ENCODE peak calls at places on chromosomes 3 and 15, in eight cellular contexts. One of them, this sample, is unnamed.

GRCh38 chr3:115624029-115624645 is 827 bp downstream of the GAP43 start:
- DNase-seq in keratinocyte: no peak
- DNase-seq in endothelial cell of umbilical vein: no peak
- DNase-seq in A549: no peak
- DNase-seq in stimulated activated CD4-positive, alpha-beta T cell treated with anti-CD3 and anti-CD28 coated beads, Interleukin-2, amount 100 ng/mL, for 48 hours: no peak
- DNase-seq in neural crest cell: no peak
- DNase-seq in NCI-H226: no peak
- DNase-seq in prostate gland: no peak
- DNase-seq in this sample: no peak

GRCh38 chr3:139378587-139378986 is 10.9 kb downstream of the COPB2 start:
- DNase-seq in keratinocyte: no peak
- DNase-seq in endothelial cell of umbilical vein: no peak
- DNase-seq in A549: no peak
- DNase-seq in stimulated activated CD4-positive, alpha-beta T cell treated with anti-CD3 and anti-CD28 coated beads, Interleukin-2, amount 100 ng/mL, for 48 hours: no peak
- DNase-seq in neural crest cell: no peak
- DNase-seq in NCI-H226: no peak
- DNase-seq in prostate gland: no peak
- DNase-seq in this sample: no peak

GRCh38 chr3:150062492-150062891 is 91.8 kb upstream of the PFN2 start:
- DNase-seq in keratinocyte: no peak
- DNase-seq in endothelial cell of umbilical vein: no peak
- DNase-seq in A549: no peak
- DNase-seq in stimulated activated CD4-positive, alpha-beta T cell treated with anti-CD3 and anti-CD28 coated beads, Interleukin-2, amount 100 ng/mL, for 48 hours: no peak
- DNase-seq in neural crest cell: no peak
- DNase-seq in NCI-H226: peak
- DNase-seq in prostate gland: no peak
- DNase-seq in this sample: peak

GRCh38 chr3:113263020-113263419 is 51.7 kb downstream of the BOC start:
- DNase-seq in keratinocyte: no peak
- DNase-seq in endothelial cell of umbilical vein: no peak
- DNase-seq in A549: no peak
- DNase-seq in stimulated activated CD4-positive, alpha-beta T cell treated with anti-CD3 and anti-CD28 coated beads, Interleukin-2, amount 100 ng/mL, for 48 hours: no peak
- DNase-seq in neural crest cell: no peak
- DNase-seq in NCI-H226: no peak
- DNase-seq in prostate gland: peak
- DNase-seq in this sample: no peak

GRCh38 chr15:88782465-88782864 is 20.8 kb upstream of the ACAN start:
- DNase-seq in keratinocyte: no peak
- DNase-seq in endothelial cell of umbilical vein: no peak
- DNase-seq in A549: no peak
- DNase-seq in stimulated activated CD4-positive, alpha-beta T cell treated with anti-CD3 and anti-CD28 coated beads, Interleukin-2, amount 100 ng/mL, for 48 hours: no peak
- DNase-seq in neural crest cell: no peak
- DNase-seq in NCI-H226: no peak
- DNase-seq in prostate gland: no peak
- DNase-seq in this sample: no peak

GRCh38 chr3:14564741-14565140 is 24.6 kb upstream of the GRIP2 start:
- DNase-seq in keratinocyte: no peak
- DNase-seq in endothelial cell of umbilical vein: no peak
- DNase-seq in A549: peak
- DNase-seq in stimulated activated CD4-positive, alpha-beta T cell treated with anti-CD3 and anti-CD28 coated beads, Interleukin-2, amount 100 ng/mL, for 48 hours: no peak
- DNase-seq in neural crest cell: no peak
- DNase-seq in NCI-H226: no peak
- DNase-seq in prostate gland: no peak
- DNase-seq in this sample: no peak

GRCh38 chr3:188223936-188224335 is 70.0 kb downstream of the LPP start:
- DNase-seq in keratinocyte: no peak
- DNase-seq in endothelial cell of umbilical vein: no peak
- DNase-seq in A549: no peak
- DNase-seq in stimulated activated CD4-positive, alpha-beta T cell treated with anti-CD3 and anti-CD28 coated beads, Interleukin-2, amount 100 ng/mL, for 48 hours: no peak
- DNase-seq in neural crest cell: no peak
- DNase-seq in NCI-H226: no peak
- DNase-seq in prostate gland: no peak
- DNase-seq in this sample: no peak

GRCh38 chr3:78242724-78243123 is 1202.8 kb downstream of the ROBO2 start:
- DNase-seq in keratinocyte: no peak
- DNase-seq in endothelial cell of umbilical vein: no peak
- DNase-seq in A549: no peak
- DNase-seq in stimulated activated CD4-positive, alpha-beta T cell treated with anti-CD3 and anti-CD28 coated beads, Interleukin-2, amount 100 ng/mL, for 48 hours: no peak
- DNase-seq in neural crest cell: no peak
- DNase-seq in NCI-H226: no peak
- DNase-seq in prostate gland: no peak
- DNase-seq in this sample: no peak

GRCh38 chr3:49997862-49998261 is 57.9 kb downstream of the RBM6 start:
- DNase-seq in keratinocyte: no peak
- DNase-seq in endothelial cell of umbilical vein: no peak
- DNase-seq in A549: no peak
- DNase-seq in stimulated activated CD4-positive, alpha-beta T cell treated with anti-CD3 and anti-CD28 coated beads, Interleukin-2, amount 100 ng/mL, for 48 hours: no peak
- DNase-seq in neural crest cell: no peak
- DNase-seq in NCI-H226: no peak
- DNase-seq in prostate gland: no peak
- DNase-seq in this sample: no peak

GRCh38 chr3:45599984-45600650 is 5.6 kb downstream of the LIMD1 start:
- DNase-seq in keratinocyte: no peak
- DNase-seq in endothelial cell of umbilical vein: no peak
- DNase-seq in A549: no peak
- DNase-seq in stimulated activated CD4-positive, alpha-beta T cell treated with anti-CD3 and anti-CD28 coated beads, Interleukin-2, amount 100 ng/mL, for 48 hours: no peak
- DNase-seq in neural crest cell: no peak
- DNase-seq in NCI-H226: no peak
- DNase-seq in prostate gland: peak
- DNase-seq in this sample: no peak

GRCh38 chr15:67746450-67746849 is 78.9 kb upstream of the SKOR1 start:
- DNase-seq in keratinocyte: no peak
- DNase-seq in endothelial cell of umbilical vein: no peak
- DNase-seq in A549: no peak
- DNase-seq in stimulated activated CD4-positive, alpha-beta T cell treated with anti-CD3 and anti-CD28 coated beads, Interleukin-2, amount 100 ng/mL, for 48 hours: no peak
- DNase-seq in neural crest cell: no peak
- DNase-seq in NCI-H226: no peak
- DNase-seq in prostate gland: peak
- DNase-seq in this sample: no peak

GRCh38 chr3:30440147-30440604 is 166.2 kb upstream of the TGFBR2 start:
- DNase-seq in keratinocyte: no peak
- DNase-seq in endothelial cell of umbilical vein: no peak
- DNase-seq in A549: peak
- DNase-seq in stimulated activated CD4-positive, alpha-beta T cell treated with anti-CD3 and anti-CD28 coated beads, Interleukin-2, amount 100 ng/mL, for 48 hours: no peak
- DNase-seq in neural crest cell: no peak
- DNase-seq in NCI-H226: peak
- DNase-seq in prostate gland: no peak
- DNase-seq in this sample: no peak

GRCh38 chr15:59654043-59654442 is 3.3 kb downstream of the GTF2A2 start:
- DNase-seq in keratinocyte: no peak
- DNase-seq in endothelial cell of umbilical vein: no peak
- DNase-seq in A549: no peak
- DNase-seq in stimulated activated CD4-positive, alpha-beta T cell treated with anti-CD3 and anti-CD28 coated beads, Interleukin-2, amount 100 ng/mL, for 48 hours: no peak
- DNase-seq in neural crest cell: no peak
- DNase-seq in NCI-H226: no peak
- DNase-seq in prostate gland: no peak
- DNase-seq in this sample: no peak

GRCh38 chr3:39139442-39139841 is 13.9 kb downstream of the CSRNP1 start:
- DNase-seq in keratinocyte: no peak
- DNase-seq in endothelial cell of umbilical vein: no peak
- DNase-seq in A549: no peak
- DNase-seq in stimulated activated CD4-positive, alpha-beta T cell treated with anti-CD3 and anti-CD28 coated beads, Interleukin-2, amount 100 ng/mL, for 48 hours: no peak
- DNase-seq in neural crest cell: no peak
- DNase-seq in NCI-H226: no peak
- DNase-seq in prostate gland: no peak
- DNase-seq in this sample: no peak

GRCh38 chr15:75947117-75947516 is 43.4 kb downstream of the FBXO22 start:
- DNase-seq in keratinocyte: peak
- DNase-seq in endothelial cell of umbilical vein: no peak
- DNase-seq in A549: no peak
- DNase-seq in stimulated activated CD4-positive, alpha-beta T cell treated with anti-CD3 and anti-CD28 coated beads, Interleukin-2, amount 100 ng/mL, for 48 hours: no peak
- DNase-seq in neural crest cell: no peak
- DNase-seq in NCI-H226: peak
- DNase-seq in prostate gland: no peak
- DNase-seq in this sample: peak

GRCh38 chr3:56879453-56880224 is 77.9 kb upstream of the ARHGEF3 start:
- DNase-seq in keratinocyte: no peak
- DNase-seq in endothelial cell of umbilical vein: peak
- DNase-seq in A549: no peak
- DNase-seq in stimulated activated CD4-positive, alpha-beta T cell treated with anti-CD3 and anti-CD28 coated beads, Interleukin-2, amount 100 ng/mL, for 48 hours: no peak
- DNase-seq in neural crest cell: no peak
- DNase-seq in NCI-H226: no peak
- DNase-seq in prostate gland: no peak
- DNase-seq in this sample: peak

GRCh38 chr3:138432576-138433240 is 1.7 kb upstream of the ESYT3 start:
- DNase-seq in keratinocyte: no peak
- DNase-seq in endothelial cell of umbilical vein: no peak
- DNase-seq in A549: no peak
- DNase-seq in stimulated activated CD4-positive, alpha-beta T cell treated with anti-CD3 and anti-CD28 coated beads, Interleukin-2, amount 100 ng/mL, for 48 hours: no peak
- DNase-seq in neural crest cell: no peak
- DNase-seq in NCI-H226: no peak
- DNase-seq in prostate gland: no peak
- DNase-seq in this sample: no peak

GRCh38 chr3:184825456-184825855 is 13.5 kb downstream of the VPS8 start:
- DNase-seq in keratinocyte: no peak
- DNase-seq in endothelial cell of umbilical vein: no peak
- DNase-seq in A549: no peak
- DNase-seq in stimulated activated CD4-positive, alpha-beta T cell treated with anti-CD3 and anti-CD28 coated beads, Interleukin-2, amount 100 ng/mL, for 48 hours: no peak
- DNase-seq in neural crest cell: no peak
- DNase-seq in NCI-H226: no peak
- DNase-seq in prostate gland: no peak
- DNase-seq in this sample: no peak

GRCh38 chr15:74725845-74726773 is 781 bp upstream of the CYP1A1 start:
- DNase-seq in keratinocyte: no peak
- DNase-seq in endothelial cell of umbilical vein: peak
- DNase-seq in A549: peak
- DNase-seq in stimulated activated CD4-positive, alpha-beta T cell treated with anti-CD3 and anti-CD28 coated beads, Interleukin-2, amount 100 ng/mL, for 48 hours: peak
- DNase-seq in neural crest cell: peak
- DNase-seq in NCI-H226: peak
- DNase-seq in prostate gland: no peak
- DNase-seq in this sample: peak

GRCh38 chr15:66702770-66703539 is 919 bp downstream of the SMAD6 start:
- DNase-seq in keratinocyte: no peak
- DNase-seq in endothelial cell of umbilical vein: no peak
- DNase-seq in A549: no peak
- DNase-seq in stimulated activated CD4-positive, alpha-beta T cell treated with anti-CD3 and anti-CD28 coated beads, Interleukin-2, amount 100 ng/mL, for 48 hours: peak
- DNase-seq in neural crest cell: peak
- DNase-seq in NCI-H226: no peak
- DNase-seq in prostate gland: no peak
- DNase-seq in this sample: no peak

GRCh38 chr3:123783811-123784210 is 100.3 kb downstream of the MYLK start:
- DNase-seq in keratinocyte: no peak
- DNase-seq in endothelial cell of umbilical vein: peak
- DNase-seq in A549: no peak
- DNase-seq in stimulated activated CD4-positive, alpha-beta T cell treated with anti-CD3 and anti-CD28 coated beads, Interleukin-2, amount 100 ng/mL, for 48 hours: no peak
- DNase-seq in neural crest cell: no peak
- DNase-seq in NCI-H226: no peak
- DNase-seq in prostate gland: no peak
- DNase-seq in this sample: no peak

GRCh38 chr3:32553973-32554372 is 16.7 kb downstream of the DYNC1LI1 start:
- DNase-seq in keratinocyte: no peak
- DNase-seq in endothelial cell of umbilical vein: no peak
- DNase-seq in A549: no peak
- DNase-seq in stimulated activated CD4-positive, alpha-beta T cell treated with anti-CD3 and anti-CD28 coated beads, Interleukin-2, amount 100 ng/mL, for 48 hours: no peak
- DNase-seq in neural crest cell: no peak
- DNase-seq in NCI-H226: no peak
- DNase-seq in prostate gland: no peak
- DNase-seq in this sample: no peak

GRCh38 chr3:31927806-31928205 is 53.3 kb downstream of the OSBPL10 start:
- DNase-seq in keratinocyte: no peak
- DNase-seq in endothelial cell of umbilical vein: no peak
- DNase-seq in A549: no peak
- DNase-seq in stimulated activated CD4-positive, alpha-beta T cell treated with anti-CD3 and anti-CD28 coated beads, Interleukin-2, amount 100 ng/mL, for 48 hours: no peak
- DNase-seq in neural crest cell: no peak
- DNase-seq in NCI-H226: no peak
- DNase-seq in prostate gland: no peak
- DNase-seq in this sample: no peak

GRCh38 chr15:99416191-99417188 is 149.3 kb upstream of the MEF2A start:
- DNase-seq in keratinocyte: no peak
- DNase-seq in endothelial cell of umbilical vein: no peak
- DNase-seq in A549: no peak
- DNase-seq in stimulated activated CD4-positive, alpha-beta T cell treated with anti-CD3 and anti-CD28 coated beads, Interleukin-2, amount 100 ng/mL, for 48 hours: no peak
- DNase-seq in neural crest cell: no peak
- DNase-seq in NCI-H226: no peak
- DNase-seq in prostate gland: peak
- DNase-seq in this sample: no peak

GRCh38 chr15:91114301-91114700 is 14.2 kb downstream of the SV2B start:
- DNase-seq in keratinocyte: no peak
- DNase-seq in endothelial cell of umbilical vein: no peak
- DNase-seq in A549: no peak
- DNase-seq in stimulated activated CD4-positive, alpha-beta T cell treated with anti-CD3 and anti-CD28 coated beads, Interleukin-2, amount 100 ng/mL, for 48 hours: no peak
- DNase-seq in neural crest cell: no peak
- DNase-seq in NCI-H226: no peak
- DNase-seq in prostate gland: no peak
- DNase-seq in this sample: no peak

GRCh38 chr15:90212221-90213079 is 11.3 kb downstream of the SEMA4B start:
- DNase-seq in keratinocyte: peak
- DNase-seq in endothelial cell of umbilical vein: no peak
- DNase-seq in A549: no peak
- DNase-seq in stimulated activated CD4-positive, alpha-beta T cell treated with anti-CD3 and anti-CD28 coated beads, Interleukin-2, amount 100 ng/mL, for 48 hours: no peak
- DNase-seq in neural crest cell: no peak
- DNase-seq in NCI-H226: no peak
- DNase-seq in prostate gland: peak
- DNase-seq in this sample: peak

GRCh38 chr3:146259880-146260589 is 9.1 kb upstream of the PLSCR4 start:
- DNase-seq in keratinocyte: no peak
- DNase-seq in endothelial cell of umbilical vein: no peak
- DNase-seq in A549: no peak
- DNase-seq in stimulated activated CD4-positive, alpha-beta T cell treated with anti-CD3 and anti-CD28 coated beads, Interleukin-2, amount 100 ng/mL, for 48 hours: no peak
- DNase-seq in neural crest cell: no peak
- DNase-seq in NCI-H226: no peak
- DNase-seq in prostate gland: no peak
- DNase-seq in this sample: no peak

GRCh38 chr3:60585918-60586317 is 665.3 kb downstream of the FHIT start:
- DNase-seq in keratinocyte: no peak
- DNase-seq in endothelial cell of umbilical vein: no peak
- DNase-seq in A549: no peak
- DNase-seq in stimulated activated CD4-positive, alpha-beta T cell treated with anti-CD3 and anti-CD28 coated beads, Interleukin-2, amount 100 ng/mL, for 48 hours: no peak
- DNase-seq in neural crest cell: no peak
- DNase-seq in NCI-H226: no peak
- DNase-seq in prostate gland: no peak
- DNase-seq in this sample: no peak

GRCh38 chr3:58120075-58120812 is 90.5 kb downstream of the DNASE1L3 start:
- DNase-seq in keratinocyte: no peak
- DNase-seq in endothelial cell of umbilical vein: peak
- DNase-seq in A549: no peak
- DNase-seq in stimulated activated CD4-positive, alpha-beta T cell treated with anti-CD3 and anti-CD28 coated beads, Interleukin-2, amount 100 ng/mL, for 48 hours: no peak
- DNase-seq in neural crest cell: no peak
- DNase-seq in NCI-H226: no peak
- DNase-seq in prostate gland: peak
- DNase-seq in this sample: no peak

GRCh38 chr3:55903680-55904079 is 416.6 kb upstream of the WNT5A start:
- DNase-seq in keratinocyte: no peak
- DNase-seq in endothelial cell of umbilical vein: no peak
- DNase-seq in A549: no peak
- DNase-seq in stimulated activated CD4-positive, alpha-beta T cell treated with anti-CD3 and anti-CD28 coated beads, Interleukin-2, amount 100 ng/mL, for 48 hours: no peak
- DNase-seq in neural crest cell: no peak
- DNase-seq in NCI-H226: no peak
- DNase-seq in prostate gland: no peak
- DNase-seq in this sample: no peak